ENCODE peak calls at places on chromosomes 1 and 21, in nine cellular contexts. One of them, this sample, is unnamed. For H3K36me3, the result is how much of the 10 kb centered on the place peaks cover.

GRCh38 chr1:223331929-223332328 is 32.0 kb downstream of the SUSD4 start:
- DNase-seq in mucosa of descending colon: no peak
- DNase-seq in sigmoid colon: no peak
- DNase-seq in heart left ventricle: no peak
- DNase-seq in heart right ventricle: no peak
- DNase-seq in thoracic aorta: no peak
- DNase-seq in colonic mucosa: no peak
- DNase-seq in cardiac muscle cell: no peak
- DNase-seq in prostate gland: no peak
- DNase-seq in this sample: no peak

GRCh38 chr1:213439703-213440102 is 388.7 kb downstream of the RPS6KC1 start:
- DNase-seq in mucosa of descending colon: no peak
- DNase-seq in sigmoid colon: no peak
- DNase-seq in heart left ventricle: no peak
- DNase-seq in heart right ventricle: no peak
- DNase-seq in thoracic aorta: no peak
- DNase-seq in colonic mucosa: no peak
- DNase-seq in cardiac muscle cell: no peak
- DNase-seq in prostate gland: no peak
- DNase-seq in this sample: no peak

GRCh38 chr1:38730511-38731397 is 128.8 kb downstream of the RRAGC start:
- DNase-seq in mucosa of descending colon: no peak
- DNase-seq in sigmoid colon: no peak
- DNase-seq in heart left ventricle: no peak
- DNase-seq in heart right ventricle: no peak
- DNase-seq in thoracic aorta: no peak
- DNase-seq in colonic mucosa: no peak
- DNase-seq in cardiac muscle cell: no peak
- DNase-seq in prostate gland: peak
- DNase-seq in this sample: no peak

GRCh38 chr1:154155282-154155681 is 409 bp upstream of the NUP210L start:
- DNase-seq in mucosa of descending colon: no peak
- DNase-seq in sigmoid colon: peak
- DNase-seq in heart left ventricle: peak
- DNase-seq in heart right ventricle: no peak
- DNase-seq in thoracic aorta: peak
- DNase-seq in colonic mucosa: no peak
- DNase-seq in cardiac muscle cell: peak
- DNase-seq in prostate gland: peak
- DNase-seq in this sample: no peak

GRCh38 chr1:203526572-203526971 is 32.6 kb downstream of the OPTC start:
- DNase-seq in mucosa of descending colon: no peak
- DNase-seq in sigmoid colon: peak
- DNase-seq in heart left ventricle: no peak
- DNase-seq in heart right ventricle: no peak
- DNase-seq in thoracic aorta: no peak
- DNase-seq in colonic mucosa: no peak
- DNase-seq in cardiac muscle cell: no peak
- DNase-seq in prostate gland: no peak
- DNase-seq in this sample: no peak

GRCh38 chr1:34872133-34872503 is 12.6 kb upstream of the SMIM12 start:
- DNase-seq in mucosa of descending colon: no peak
- DNase-seq in sigmoid colon: no peak
- DNase-seq in heart left ventricle: no peak
- DNase-seq in heart right ventricle: no peak
- DNase-seq in thoracic aorta: no peak
- DNase-seq in colonic mucosa: no peak
- DNase-seq in cardiac muscle cell: no peak
- DNase-seq in prostate gland: no peak
- DNase-seq in this sample: no peak

GRCh38 chr1:156750932-156751723 is at the start of gene HDGF:
- DNase-seq in mucosa of descending colon: peak
- DNase-seq in sigmoid colon: peak
- DNase-seq in heart left ventricle: peak
- DNase-seq in heart right ventricle: peak
- DNase-seq in thoracic aorta: no peak
- DNase-seq in colonic mucosa: peak
- DNase-seq in cardiac muscle cell: peak
- DNase-seq in prostate gland: no peak
- DNase-seq in this sample: peak

GRCh38 chr1:41485605-41486004 is 1.1 kb upstream of the EDN2 start:
- DNase-seq in mucosa of descending colon: peak
- DNase-seq in sigmoid colon: no peak
- DNase-seq in heart left ventricle: peak
- DNase-seq in heart right ventricle: no peak
- DNase-seq in thoracic aorta: no peak
- DNase-seq in colonic mucosa: no peak
- DNase-seq in cardiac muscle cell: no peak
- DNase-seq in prostate gland: no peak
- DNase-seq in this sample: no peak

GRCh38 chr1:8599813-8600212 is 217.6 kb downstream of the RERE start:
- DNase-seq in mucosa of descending colon: no peak
- DNase-seq in sigmoid colon: no peak
- DNase-seq in heart left ventricle: no peak
- DNase-seq in heart right ventricle: no peak
- DNase-seq in thoracic aorta: no peak
- DNase-seq in colonic mucosa: peak
- DNase-seq in cardiac muscle cell: no peak
- DNase-seq in prostate gland: no peak
- DNase-seq in this sample: no peak

GRCh38 chr1:213286235-213286634 is 235.2 kb downstream of the RPS6KC1 start:
- DNase-seq in mucosa of descending colon: no peak
- DNase-seq in sigmoid colon: no peak
- DNase-seq in heart left ventricle: no peak
- DNase-seq in heart right ventricle: no peak
- DNase-seq in thoracic aorta: no peak
- DNase-seq in colonic mucosa: no peak
- DNase-seq in cardiac muscle cell: no peak
- DNase-seq in prostate gland: no peak
- DNase-seq in this sample: no peak

GRCh38 chr1:6985528-6986276 is 200.4 kb downstream of the CAMTA1 start:
- DNase-seq in mucosa of descending colon: no peak
- DNase-seq in sigmoid colon: no peak
- DNase-seq in heart left ventricle: no peak
- DNase-seq in heart right ventricle: no peak
- DNase-seq in thoracic aorta: no peak
- DNase-seq in colonic mucosa: no peak
- DNase-seq in cardiac muscle cell: no peak
- DNase-seq in prostate gland: no peak
- DNase-seq in this sample: no peak
- H3K36me3 ChIP-seq in mucosa of descending colon: under half
- H3K36me3 ChIP-seq in sigmoid colon: under half
- H3K36me3 ChIP-seq in heart left ventricle: under half
- H3K36me3 ChIP-seq in heart right ventricle: under half
- H3K36me3 ChIP-seq in thoracic aorta: under half
- H3K36me3 ChIP-seq in colonic mucosa: under half
- H3K36me3 ChIP-seq in cardiac muscle cell: under half
- H3K36me3 ChIP-seq in prostate gland: under half
- H3K36me3 ChIP-seq in this sample: under half

GRCh38 chr1:182032251-182032650 is 29.3 kb downstream of the ZNF648 start:
- DNase-seq in mucosa of descending colon: no peak
- DNase-seq in sigmoid colon: no peak
- DNase-seq in heart left ventricle: no peak
- DNase-seq in heart right ventricle: no peak
- DNase-seq in thoracic aorta: no peak
- DNase-seq in colonic mucosa: no peak
- DNase-seq in cardiac muscle cell: no peak
- DNase-seq in prostate gland: no peak
- DNase-seq in this sample: no peak

GRCh38 chr1:182038220-182038619 is 23.3 kb downstream of the ZNF648 start:
- DNase-seq in mucosa of descending colon: no peak
- DNase-seq in sigmoid colon: no peak
- DNase-seq in heart left ventricle: no peak
- DNase-seq in heart right ventricle: no peak
- DNase-seq in thoracic aorta: no peak
- DNase-seq in colonic mucosa: no peak
- DNase-seq in cardiac muscle cell: no peak
- DNase-seq in prostate gland: no peak
- DNase-seq in this sample: no peak

GRCh38 chr1:182029379-182030331 is 31.9 kb downstream of the ZNF648 start:
- DNase-seq in mucosa of descending colon: peak
- DNase-seq in sigmoid colon: peak
- DNase-seq in heart left ventricle: peak
- DNase-seq in heart right ventricle: peak
- DNase-seq in thoracic aorta: peak
- DNase-seq in colonic mucosa: peak
- DNase-seq in cardiac muscle cell: peak
- DNase-seq in prostate gland: peak
- DNase-seq in this sample: peak

GRCh38 chr1:182035097-182035770 is 26.3 kb downstream of the ZNF648 start:
- DNase-seq in mucosa of descending colon: no peak
- DNase-seq in sigmoid colon: no peak
- DNase-seq in heart left ventricle: no peak
- DNase-seq in heart right ventricle: no peak
- DNase-seq in thoracic aorta: no peak
- DNase-seq in colonic mucosa: no peak
- DNase-seq in cardiac muscle cell: no peak
- DNase-seq in prostate gland: no peak
- DNase-seq in this sample: no peak
- TF ChIP-seq CTCF in mucosa of descending colon: no peak
- TF ChIP-seq CTCF in sigmoid colon: no peak
- TF ChIP-seq CTCF in heart left ventricle: peak
- TF ChIP-seq CTCF in heart right ventricle: peak
- TF ChIP-seq CTCF in thoracic aorta: no peak
- TF ChIP-seq CTCF in colonic mucosa: no peak
- TF ChIP-seq CTCF in cardiac muscle cell: no peak
- TF ChIP-seq CTCF in prostate gland: no peak
- TF ChIP-seq CTCF in this sample: peak

DNA sequence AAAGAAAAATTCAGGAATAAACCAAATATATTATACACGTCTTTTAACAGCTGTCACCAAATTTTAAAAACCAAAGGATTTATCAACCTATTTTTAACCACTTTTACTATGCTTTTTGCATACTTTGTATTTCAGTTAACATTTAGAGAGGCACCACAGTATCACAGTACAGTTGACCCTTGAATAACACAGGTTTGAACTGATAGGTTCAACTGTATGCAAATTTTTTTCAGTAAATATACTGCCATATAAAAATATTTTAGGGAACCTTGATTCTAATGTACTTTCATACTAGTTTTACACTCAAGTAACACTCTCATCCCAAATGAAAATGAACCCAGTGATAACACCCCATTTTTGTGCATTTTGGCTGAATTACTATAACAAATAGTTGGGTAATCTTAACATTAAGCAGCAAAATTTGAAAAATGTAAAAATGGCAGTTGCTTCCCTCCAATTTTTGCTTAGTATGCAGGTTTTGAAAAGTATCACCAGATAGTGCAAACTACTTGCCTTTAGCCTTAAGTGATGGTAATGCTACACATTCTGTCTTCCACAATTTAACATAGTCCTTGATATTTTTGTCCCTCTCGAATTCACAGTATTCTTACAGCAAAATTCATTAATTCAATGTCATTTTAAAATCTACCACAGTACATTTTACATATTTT is 10.8 kb upstream of the ADCY10 start:
- DNase-seq in mucosa of descending colon: no peak
- DNase-seq in sigmoid colon: no peak
- DNase-seq in heart left ventricle: no peak
- DNase-seq in heart right ventricle: no peak
- DNase-seq in thoracic aorta: no peak
- DNase-seq in colonic mucosa: no peak
- DNase-seq in cardiac muscle cell: no peak
- DNase-seq in prostate gland: no peak
- DNase-seq in this sample: no peak
- H3K36me3 ChIP-seq in mucosa of descending colon: under half
- H3K36me3 ChIP-seq in sigmoid colon: under half
- H3K36me3 ChIP-seq in heart left ventricle: under half
- H3K36me3 ChIP-seq in heart right ventricle: under half
- H3K36me3 ChIP-seq in thoracic aorta: under half
- H3K36me3 ChIP-seq in colonic mucosa: under half
- H3K36me3 ChIP-seq in cardiac muscle cell: under half
- H3K36me3 ChIP-seq in prostate gland: under half
- H3K36me3 ChIP-seq in this sample: under half

GRCh38 chr1:164912290-164912689 is 353.3 kb downstream of the PBX1 start:
- DNase-seq in mucosa of descending colon: no peak
- DNase-seq in sigmoid colon: no peak
- DNase-seq in heart left ventricle: peak
- DNase-seq in heart right ventricle: peak
- DNase-seq in thoracic aorta: no peak
- DNase-seq in colonic mucosa: no peak
- DNase-seq in cardiac muscle cell: no peak
- DNase-seq in prostate gland: no peak
- DNase-seq in this sample: peak

DNA sequence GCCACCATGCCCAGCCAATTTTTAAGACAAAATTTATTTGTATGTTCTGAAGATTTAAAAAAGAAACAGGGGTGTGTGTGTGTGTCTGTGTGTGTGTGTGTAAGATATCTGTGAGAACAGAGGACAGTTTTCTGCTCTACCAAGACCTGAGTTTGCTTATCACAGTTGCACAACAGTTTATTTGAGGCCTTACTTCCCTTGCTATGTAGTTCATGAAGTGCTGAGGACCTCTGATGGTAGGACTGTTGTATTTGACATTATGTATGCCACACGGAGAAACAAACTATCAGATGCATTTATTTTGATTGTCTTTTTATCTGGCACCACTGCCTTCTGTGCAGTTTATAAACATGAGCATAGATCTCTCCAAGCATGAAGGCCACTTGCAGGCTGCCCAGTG is 355.2 kb downstream of the PBX1 start:
- DNase-seq in mucosa of descending colon: no peak
- DNase-seq in sigmoid colon: no peak
- DNase-seq in heart left ventricle: no peak
- DNase-seq in heart right ventricle: no peak
- DNase-seq in thoracic aorta: no peak
- DNase-seq in colonic mucosa: no peak
- DNase-seq in cardiac muscle cell: peak
- DNase-seq in prostate gland: peak
- DNase-seq in this sample: no peak
- TF ChIP-seq CTCF in mucosa of descending colon: no peak
- TF ChIP-seq CTCF in sigmoid colon: peak
- TF ChIP-seq CTCF in heart left ventricle: peak
- TF ChIP-seq CTCF in heart right ventricle: peak
- TF ChIP-seq CTCF in thoracic aorta: no peak
- TF ChIP-seq CTCF in colonic mucosa: no peak
- TF ChIP-seq CTCF in cardiac muscle cell: peak
- TF ChIP-seq CTCF in prostate gland: no peak
- TF ChIP-seq CTCF in this sample: peak

DNA sequence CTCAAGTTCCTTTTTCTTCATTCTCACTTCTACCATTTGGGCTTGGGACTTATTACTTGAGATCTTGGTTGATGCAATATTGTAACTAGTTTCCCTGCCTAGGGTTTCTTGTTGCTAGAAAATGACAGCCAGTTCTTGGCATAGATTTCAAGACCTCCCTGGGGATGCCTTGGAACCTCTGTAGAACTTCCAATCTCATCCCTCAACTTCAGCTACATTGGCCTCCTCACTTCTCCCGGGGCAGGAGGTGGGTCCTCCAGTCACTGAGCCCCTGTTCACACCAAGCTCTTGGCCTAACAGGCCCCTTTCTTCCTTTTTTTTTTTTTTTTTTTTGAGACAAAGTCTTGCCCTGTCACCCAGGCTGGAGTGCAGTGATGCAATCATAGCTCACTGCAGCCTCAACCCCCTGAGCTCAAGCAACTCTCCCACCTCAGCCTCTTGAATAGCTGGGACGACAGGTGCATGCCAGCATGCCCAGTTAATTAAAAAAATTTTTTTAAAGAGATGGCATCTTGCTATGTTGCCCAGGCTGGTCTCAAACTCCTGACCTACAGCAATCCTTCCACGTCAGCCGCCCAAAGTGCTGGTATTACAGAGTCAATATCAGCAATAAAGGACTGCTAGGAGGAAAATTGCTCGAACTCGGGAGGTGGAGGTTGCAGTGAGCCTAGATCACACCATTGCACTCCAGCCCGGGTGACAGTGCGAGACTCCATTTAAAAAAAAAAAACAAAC is 33.1 kb downstream of the MAP3K7CL start:
- DNase-seq in mucosa of descending colon: no peak
- DNase-seq in sigmoid colon: no peak
- DNase-seq in heart left ventricle: peak
- DNase-seq in heart right ventricle: no peak
- DNase-seq in thoracic aorta: no peak
- DNase-seq in colonic mucosa: no peak
- DNase-seq in cardiac muscle cell: no peak
- DNase-seq in prostate gland: no peak
- DNase-seq in this sample: peak
- H3K36me3 ChIP-seq in mucosa of descending colon: under half
- H3K36me3 ChIP-seq in sigmoid colon: under half
- H3K36me3 ChIP-seq in heart left ventricle: under half
- H3K36me3 ChIP-seq in heart right ventricle: under half
- H3K36me3 ChIP-seq in thoracic aorta: under half
- H3K36me3 ChIP-seq in colonic mucosa: under half
- H3K36me3 ChIP-seq in cardiac muscle cell: under half
- H3K36me3 ChIP-seq in prostate gland: under half
- H3K36me3 ChIP-seq in this sample: under half